ENCODE peak calls at places on chromosome 14, in eight cellular contexts. H is left cardiac atrium, I is HT1080, R is cortex of kidney, G is EL, J is NCI-H748 treated with DMSO at 0.1 percent for 48 hours, K is WTC11, M is upper lobe of right lung. T is an unnamed sample.

GRCh38 chr14:32932302-32932920 is 6.3 kb upstream of the NPAS3 start:
- DNase-seq in H (no peak), I (no peak), R (no peak), G (no peak), J (no peak), K (no peak), M (peak; percentile 19), T (no peak)

GRCh38 chr14:33273978-33274377 is 335.3 kb downstream of the NPAS3 start:
- DNase-seq in H (no peak), I (peak; percentile 0), R (no peak), G (no peak), J (no peak), K (no peak), M (no peak), T (no peak)

GRCh38 chr14:59131926-59132763 is 56.3 kb upstream of the DAAM1 start:
- DNase-seq in H (no peak), I (no peak), R (no peak), G (no peak), J (no peak), K (no peak), M (no peak), T (no peak)

GRCh38 chr14:50447491-50447890 is 50.8 kb upstream of the CDKL1 start:
- DNase-seq in H (no peak), I (no peak), R (no peak), G (peak; percentile 34), J (no peak), K (no peak), M (no peak), T (no peak)

GRCh38 chr14:91215381-91215780 is 29.1 kb downstream of the GPR68 start:
- DNase-seq in H (no peak), I (no peak), R (no peak), G (no peak), J (no peak), K (no peak), M (peak; percentile 55), T (no peak)

GRCh38 chr14:63956326-63956725 is 103.5 kb downstream of the SYNE2 start:
- DNase-seq in H (no peak), I (peak; percentile 22), R (no peak), G (no peak), J (no peak), K (no peak), M (no peak), T (no peak)

GRCh38 chr14:100348253-100348729 is 25.2 kb downstream of the SLC25A47 start:
- DNase-seq in H (no peak), I (no peak), R (no peak), G (no peak), J (no peak), K (no peak), M (no peak), T (no peak)

GRCh38 chr14:69573841-69574265 is 818 bp downstream of the CCDC177 start:
- DNase-seq in H (no peak), I (no peak), R (no peak), G (no peak), J (peak; percentile 64), K (peak; percentile 32), M (no peak), T (no peak)

GRCh38 chr14:74035556-74035955 is 16.4 kb downstream of the BBOF1 start:
- DNase-seq in H (no peak), I (peak; percentile 8), R (no peak), G (peak; percentile 69), J (no peak), K (no peak), M (no peak), T (no peak)

GRCh38 chr14:80077262-80077661 is 134.0 kb downstream of the DIO2 start:
- DNase-seq in H (no peak), I (no peak), R (no peak), G (peak; percentile 53), J (no peak), K (no peak), M (no peak), T (no peak)

GRCh38 chr14:92121207-92121669 is 268 bp downstream of the NDUFB1 start:
- DNase-seq in H (peak; percentile 61), I (peak; percentile 27), R (no peak), G (peak; percentile 52), J (no peak), K (no peak), M (no peak), T (peak; percentile 68)

GRCh38 chr14:75884198-75884611 is 97.6 kb downstream of the TGFB3 start:
- DNase-seq in H (no peak), I (peak; percentile 94), R (no peak), G (peak; percentile 87), J (no peak), K (no peak), M (no peak), T (no peak)

GRCh38 chr14:64971890-64972785 is at the start of gene RAB15:
- DNase-seq in H (no peak), I (no peak), R (no peak), G (peak; percentile 35), J (no peak), K (peak; percentile 43), M (peak; percentile 74), T (peak; percentile 70)

GRCh38 chr14:87457727-87458126 is 535.3 kb downstream of the GALC start:
- DNase-seq in H (no peak), I (peak; percentile 28), R (no peak), G (no peak), J (no peak), K (no peak), M (no peak), T (no peak)

GRCh38 chr14:61860294-61860918 is 98.2 kb downstream of the SNAPC1 start:
- DNase-seq in H (peak; percentile 38), I (peak; percentile 59), R (no peak), G (peak; percentile 47), J (peak; percentile 44), K (peak; percentile 74), M (no peak), T (peak; percentile 36)

GRCh38 chr14:71163842-71164500 is 256.7 kb downstream of the PCNX1 start:
- DNase-seq in H (no peak), I (no peak), R (no peak), G (no peak), J (no peak), K (no peak), M (no peak), T (no peak)

GRCh38 chr14:21066882-21067502 is 3.1 kb upstream of the ARHGEF40 start:
- DNase-seq in H (no peak), I (no peak), R (no peak), G (no peak), J (peak; percentile 11), K (no peak), M (no peak), T (no peak)

GRCh38 chr14:95835331-95835730 is 41.3 kb upstream of the TUNAR start:
- DNase-seq in H (no peak), I (peak; percentile 82), R (no peak), G (peak; percentile 9), J (no peak), K (no peak), M (no peak), T (no peak)

GRCh38 chr14:22262881-22263280 is 326.1 kb downstream of the DAD1 start:
- DNase-seq in H (no peak), I (no peak), R (no peak), G (no peak), J (no peak), K (no peak), M (no peak), T (no peak)

GRCh38 chr14:70879448-70879847 is 27.8 kb upstream of the PCNX1 start:
- DNase-seq in H (no peak), I (no peak), R (no peak), G (no peak), J (no peak), K (no peak), M (no peak), T (no peak)

GRCh38 chr14:94360945-94361565 is 27.3 kb downstream of the SERPINA1 start:
- DNase-seq in H (no peak), I (no peak), R (no peak), G (no peak), J (no peak), K (no peak), M (no peak), T (no peak)

GRCh38 chr14:81727243-81727642 is 193.6 kb upstream of the SEL1L start:
- DNase-seq in H (peak; percentile 22), I (peak; percentile 54), R (no peak), G (no peak), J (no peak), K (no peak), M (no peak), T (no peak)

GRCh38 chr14:85479306-85479705 is 50.6 kb upstream of the FLRT2 start:
- DNase-seq in H (no peak), I (no peak), R (no peak), G (no peak), J (no peak), K (no peak), M (no peak), T (no peak)

GRCh38 chr14:102775855-102776760 is 1.1 kb upstream of the TRAF3 start:
- DNase-seq in H (peak; percentile 42), I (peak; percentile 77), R (no peak), G (peak; percentile 78), J (no peak), K (no peak), M (no peak), T (no peak)

GRCh38 chr14:79011920-79012204 is 841.7 kb downstream of the NRXN3 start:
- DNase-seq in H (no peak), I (no peak), R (no peak), G (no peak), J (no peak), K (no peak), M (no peak), T (no peak)

GRCh38 chr14:71321556-71322315 is 414.5 kb downstream of the PCNX1 start:
- DNase-seq in H (no peak), I (peak; percentile 77), R (no peak), G (peak; percentile 60), J (peak; percentile 73), K (no peak), M (no peak), T (no peak)

GRCh38 chr14:56414231-56414630 is 165.4 kb upstream of the TMEM260 start:
- DNase-seq in H (no peak), I (no peak), R (no peak), G (no peak), J (no peak), K (no peak), M (no peak), T (no peak)

GRCh38 chr14:74508292-74508731 is 14.7 kb downstream of the ISCA2 start:
- DNase-seq in H (no peak), I (no peak), R (no peak), G (no peak), J (no peak), K (peak; percentile 76), M (peak; percentile 51), T (no peak)

GRCh38 chr14:29741909-29742401 is 185.7 kb downstream of the PRKD1 start:
- DNase-seq in H (no peak), I (peak; percentile 41), R (no peak), G (peak; percentile 61), J (peak; percentile 59), K (no peak), M (no peak), T (peak; percentile 25)

GRCh38 chr14:98633380-98633779 is 638.6 kb downstream of the BCL11B start:
- DNase-seq in H (no peak), I (peak; percentile 70), R (no peak), G (no peak), J (peak; percentile 98), K (no peak), M (no peak), T (no peak)

GRCh38 chr14:105075364-105076295 is 10.4 kb upstream of the GPR132 start:
- DNase-seq in H (peak; percentile 72), I (no peak), R (no peak), G (peak; percentile 34), J (no peak), K (no peak), M (peak; percentile 70), T (peak; percentile 79)

GRCh38 chr14:99322731-99323599 is 51.0 kb upstream of the BCL11B start:
- DNase-seq in H (no peak), I (no peak), R (no peak), G (peak; percentile 13), J (no peak), K (no peak), M (peak; percentile 41), T (no peak)

GRCh38 chr14:88005978-88006851 is 1.3 kb downstream of the GPR65 start:
- DNase-seq in H (no peak), I (peak; percentile 15), R (no peak), G (no peak), J (no peak), K (no peak), M (no peak), T (no peak)

GRCh38 chr14:76977793-76978730 is 50.4 kb downstream of the IRF2BPL start:
- DNase-seq in H (peak; percentile 72), I (no peak), R (no peak), G (peak; percentile 78), J (no peak), K (no peak), M (peak; percentile 92), T (peak; percentile 62)

T was measured in left ventricle myocardium superior.